ENCODE peak calls at places on chromosomes 4 and X, in four cellular contexts. W is WTC11, E is SK-N-SH, V is K562. P is an unnamed sample.
A peak's percentile ranks its signal among the peaks of the same experiment; 100 is the strongest.

GRCh38 chr4:15392053-15392805 is 35.6 kb upstream of the C1QTNF7 start:
- DNase-seq in W (no peak), E (no peak), V (no peak), P (no peak)

GRCh38 chr4:120517966-120518365 is 404.6 kb downstream of the PRDM5 start:
- DNase-seq in W (no peak), E (peak; percentile 9), V (no peak), P (no peak)

GRCh38 chr4:186285147-186285546 is 19.2 kb downstream of the F11 start:
- DNase-seq in W (no peak), E (no peak), V (no peak), P (no peak)

GRCh38 chr4:100983426-100983825 is 363.9 kb downstream of the PPP3CA start:
- DNase-seq in W (no peak), E (no peak), V (no peak), P (no peak)

GRCh38 chr4:38675167-38676121 is 11.4 kb downstream of the KLF3 start:
- DNase-seq in W (peak; percentile 85), E (peak; percentile 73), V (peak; percentile 67), P (no peak)

GRCh38 chrX:45322820-45323219 is 122.1 kb upstream of the DIPK2B start:
- DNase-seq in W (no peak), E (no peak), V (no peak), P (no peak)

GRCh38 chr4:127055349-127055748 is 577.4 kb upstream of the INTU start:
- DNase-seq in W (no peak), E (no peak), V (no peak), P (no peak)

GRCh38 chr4:73423184-73423583 is 12.8 kb upstream of the AFP start:
- DNase-seq in W (no peak), E (no peak), V (no peak), P (no peak)

GRCh38 chr4:128220286-128221235 is 67.1 kb downstream of the PGRMC2 start:
- DNase-seq in W (no peak), E (peak; percentile 36), V (peak; percentile 15), P (no peak)

GRCh38 chrX:53437211-53437610 is 3.0 kb upstream of the HSD17B10 start:
- DNase-seq in W (no peak), E (no peak), V (no peak), P (no peak)

GRCh38 chrX:68488657-68489056 is 10.2 kb upstream of the YIPF6 start:
- DNase-seq in W (no peak), E (no peak), V (no peak), P (no peak)

GRCh38 chrX:154380787-154381186 is 1.7 kb downstream of the EMD start:
- DNase-seq in W (no peak), E (no peak), V (no peak), P (no peak)

GRCh38 chrX:148416931-148417330 is 83.5 kb upstream of the AFF2 start:
- DNase-seq in W (no peak), E (no peak), V (no peak), P (no peak)

GRCh38 chrX:68652327-68652930 is 5.0 kb downstream of the STARD8 start:
- DNase-seq in W (no peak), E (peak; percentile 29), V (peak; percentile 22), P (no peak)

GRCh38 chrX:129979207-129979920 is 3.1 kb upstream of the BCORL1 start:
- DNase-seq in W (no peak), E (no peak), V (no peak), P (peak; percentile 49)

GRCh38 chr4:140152015-140152703 is 1.8 kb downstream of the MAML3 start:
- DNase-seq in W (peak; percentile 79), E (peak; percentile 84), V (peak; percentile 72), P (no peak)

GRCh38 chr4:184476660-184477059 is 2.3 kb upstream of the IRF2 start:
- DNase-seq in W (no peak), E (no peak), V (no peak), P (no peak)

GRCh38 chrX:25014366-25014838 is 1.4 kb downstream of the ARX start:
- DNase-seq in W (no peak), E (no peak), V (no peak), P (no peak)

GRCh38 chr4:158796370-158797140 is 27.7 kb downstream of the FNIP2 start:
- DNase-seq in W (no peak), E (no peak), V (no peak), P (no peak)

GRCh38 chr4:28073860-28074555 is 1213.4 kb downstream of the STIM2 start:
- DNase-seq in W (peak; percentile 30), E (no peak), V (no peak), P (peak; percentile 52)

GRCh38 chr4:60648774-60649173 is 551.4 kb upstream of the ADGRL3 start:
- DNase-seq in W (no peak), E (no peak), V (no peak), P (no peak)

GRCh38 chr4:38400946-38401345 is 263.1 kb upstream of the KLF3 start:
- DNase-seq in W (no peak), E (no peak), V (no peak), P (no peak)

GRCh38 chr4:24655971-24656370 is 71.6 kb upstream of the DHX15 start:
- DNase-seq in W (no peak), E (no peak), V (no peak), P (no peak)

GRCh38 chrX:97416461-97416860 is 532.8 kb downstream of the RPA4 start:
- DNase-seq in W (no peak), E (no peak), V (no peak), P (no peak)

GRCh38 chrX:24396236-24396929 is 35.9 kb downstream of the SUPT20HL1 start:
- DNase-seq in W (no peak), E (no peak), V (no peak), P (no peak)

GRCh38 chr4:168631241-168632151 is 134.6 kb downstream of the PALLD start:
- DNase-seq in W (peak; percentile 72), E (peak; percentile 87), V (no peak), P (peak; percentile 83)

GRCh38 chr4:54526560-54526959 is 131.2 kb upstream of the KIT start:
- DNase-seq in W (no peak), E (no peak), V (no peak), P (no peak)

GRCh38 chr4:173494013-173494970 is 35.7 kb downstream of the HAND2 start:
- DNase-seq in W (peak; percentile 78), E (no peak), V (peak; percentile 62), P (peak; percentile 69)

GRCh38 chrX:84046403-84046984 is 141.5 kb downstream of the RPS6KA6 start:
- DNase-seq in W (peak; percentile 19), E (peak; percentile 30), V (no peak), P (peak; percentile 46)

GRCh38 chr4:100372432-100372831 is 145.4 kb downstream of the EMCN start:
- DNase-seq in W (peak; percentile 13), E (peak; percentile 3), V (no peak), P (no peak)

GRCh38 chr4:153082322-153083301 is 121.6 kb upstream of the TRIM2 start:
- DNase-seq in W (no peak), E (no peak), V (no peak), P (peak; percentile 48)
- TF ChIP-seq TEAD4 in W (no peak), E (no peak), V (no peak), P (no peak)

DNA sequence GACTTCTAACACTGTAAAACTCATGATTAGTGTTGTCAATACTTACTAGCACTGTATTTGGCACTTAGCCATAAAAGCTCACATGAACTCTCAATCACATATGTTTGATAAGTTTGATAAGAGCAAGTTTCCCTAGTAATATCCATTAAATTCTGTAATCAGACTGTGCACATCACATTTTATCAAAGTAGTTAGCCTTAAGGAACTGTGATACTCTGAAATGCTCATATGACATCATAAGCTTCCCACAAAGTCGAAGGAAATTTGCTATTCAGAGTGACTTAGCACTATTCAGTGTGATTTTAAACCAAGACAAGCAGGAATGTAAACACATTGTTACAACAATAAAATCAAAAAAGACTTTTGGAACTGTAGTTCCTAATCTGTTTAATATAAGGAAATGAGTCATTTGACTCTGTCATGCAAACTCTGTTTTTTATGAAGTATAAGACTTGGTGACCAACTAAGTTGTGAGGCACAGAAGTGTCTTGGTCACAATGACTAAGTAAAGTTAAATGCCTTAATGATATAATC is 6.7 kb downstream of the SLC7A11 start:
- DNase-seq in W (no peak), E (peak; percentile 8), V (peak; percentile 29), P (no peak)
- TF ChIP-seq TEAD4 in W (no peak), E (peak; percentile 53), V (no peak), P (no peak)

GRCh38 chrX:39309721-39310152 is 508.5 kb downstream of the MID1IP1 start:
- DNase-seq in W (no peak), E (peak; percentile 14), V (no peak), P (no peak)
- TF ChIP-seq TEAD4 in W (no peak), E (no peak), V (no peak), P (no peak)

GRCh38 chr4:110224142-110224541 is 25.7 kb upstream of the ELOVL6 start:
- DNase-seq in W (no peak), E (no peak), V (no peak), P (no peak)
- TF ChIP-seq TEAD4 in W (no peak), E (no peak), V (no peak), P (no peak)

GRCh38 chrX:101231080-101231479 is 11.5 kb downstream of the DRP2 start:
- DNase-seq in W (no peak), E (no peak), V (no peak), P (no peak)

GRCh38 chrX:101230636-101231035 is 11.1 kb downstream of the DRP2 start:
- DNase-seq in W (no peak), E (no peak), V (no peak), P (no peak)

GRCh38 chrX:101232316-101232715 is 12.7 kb downstream of the DRP2 start:
- DNase-seq in W (no peak), E (no peak), V (no peak), P (no peak)

GRCh38 chrX:101223226-101223625 is 3.6 kb downstream of the DRP2 start:
- DNase-seq in W (no peak), E (no peak), V (no peak), P (no peak)

DNA sequence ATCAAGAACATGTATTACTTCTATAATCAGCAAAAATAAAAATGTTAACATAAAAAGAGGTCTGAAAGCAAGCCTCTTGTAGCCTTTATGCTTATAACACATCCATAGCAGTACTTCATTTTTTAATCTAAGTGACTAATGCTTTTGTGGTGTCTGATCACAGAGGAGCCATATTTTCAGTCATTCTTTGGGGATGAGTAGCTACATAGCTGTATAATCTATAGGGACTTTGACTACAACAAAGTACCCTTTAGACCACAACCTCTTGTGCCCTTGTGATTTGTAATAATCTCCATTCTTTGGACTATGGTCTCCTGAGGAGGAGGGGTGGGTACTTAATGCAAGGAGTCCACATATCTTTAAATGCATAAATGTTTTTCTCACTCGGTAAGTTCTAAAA is 9.6 kb downstream of the DRP2 start:
- DNase-seq in W (no peak), E (no peak), V (no peak), P (no peak)
- TF ChIP-seq TEAD4 in W (no peak), E (no peak), V (no peak), P (no peak)

DNA sequence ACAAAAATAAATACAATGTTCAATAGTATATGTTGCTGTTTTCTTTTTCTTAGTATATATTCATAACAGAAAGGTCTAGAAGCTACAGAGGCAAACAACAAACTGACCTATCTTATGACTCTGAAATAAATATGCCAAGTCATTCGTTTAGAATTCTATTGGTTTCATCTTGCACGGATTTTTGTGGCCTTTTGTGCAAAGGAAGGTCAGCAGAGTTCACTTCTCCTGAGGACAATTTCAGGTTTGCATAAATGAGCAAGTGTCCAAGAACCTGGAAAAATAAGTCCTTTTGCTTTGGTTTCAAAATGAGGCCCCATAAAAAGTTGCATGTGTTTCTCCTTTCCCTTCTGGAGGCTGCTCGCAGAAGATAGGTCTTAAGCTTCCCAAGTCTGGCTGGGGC is 156.9 kb downstream of the APBB2 start:
- DNase-seq in W (no peak), E (no peak), V (no peak), P (no peak)
- TF ChIP-seq TEAD4 in W (no peak), E (no peak), V (no peak), P (no peak)